ENCODE peak calls at places on chromosomes 11 and 22, in seven cellular contexts. Z is stromal cell of bone marrow, A is AG09309, G is GM04503, F is SW480, K is A172, O is neural progenitor cell. Y is an unnamed sample.

GRCh38 chr11:71304045-71304444 is 51.7 kb upstream of the SHANK2 start:
- DNase-seq in Z (no peak), A (no peak), G (no peak), F (no peak), K (no peak), O (no peak), Y (no peak)

GRCh38 chr11:67698247-67698646 is 23.8 kb upstream of the ALDH3B2 start:
- DNase-seq in Z (no peak), A (no peak), G (no peak), F (peak), K (no peak), O (no peak), Y (no peak)

GRCh38 chr11:697028-697491 is 1.4 kb downstream of the TMEM80 start:
- DNase-seq in Z (peak), A (peak), G (peak), F (no peak), K (peak), O (no peak), Y (peak)

GRCh38 chr11:78061088-78061920 is 2.4 kb upstream of the THRSP start:
- DNase-seq in Z (no peak), A (no peak), G (no peak), F (no peak), K (no peak), O (no peak), Y (no peak)

GRCh38 chr11:103465555-103466140 is 356.4 kb downstream of the DYNC2H1 start:
- DNase-seq in Z (no peak), A (no peak), G (no peak), F (no peak), K (no peak), O (no peak), Y (no peak)

GRCh38 chr11:122664188-122664587 is 8.7 kb downstream of the UBASH3B start:
- DNase-seq in Z (no peak), A (no peak), G (peak), F (no peak), K (no peak), O (no peak), Y (no peak)

GRCh38 chr11:24234822-24235508 is 261.9 kb upstream of the LUZP2 start:
- DNase-seq in Z (no peak), A (no peak), G (no peak), F (no peak), K (peak), O (peak), Y (no peak)

GRCh38 chr11:74316772-74317505 is 5.5 kb upstream of the P4HA3 start:
- DNase-seq in Z (peak), A (no peak), G (peak), F (no peak), K (no peak), O (no peak), Y (no peak)

GRCh38 chr22:29109853-29110252 is 37.0 kb downstream of the KREMEN1 start:
- DNase-seq in Z (no peak), A (no peak), G (no peak), F (no peak), K (peak), O (no peak), Y (no peak)

GRCh38 chr11:35579557-35580396 is 38.5 kb upstream of the FJX1 start:
- DNase-seq in Z (peak), A (peak), G (peak), F (peak), K (peak), O (no peak), Y (peak)

GRCh38 chr11:8917157-8917820 is 6.3 kb downstream of the AKIP1 start:
- DNase-seq in Z (no peak), A (peak), G (peak), F (peak), K (peak), O (peak), Y (peak)

GRCh38 chr11:45926536-45927331 is 4.3 kb downstream of the LARGE2 start:
- DNase-seq in Z (no peak), A (no peak), G (no peak), F (no peak), K (no peak), O (no peak), Y (no peak)

GRCh38 chr11:1288426-1289151 is 20.8 kb downstream of the TOLLIP start:
- DNase-seq in Z (no peak), A (no peak), G (no peak), F (no peak), K (no peak), O (no peak), Y (no peak)

GRCh38 chr11:64314805-64315561 is 2.4 kb downstream of the TRMT112 start:
- DNase-seq in Z (no peak), A (no peak), G (no peak), F (no peak), K (no peak), O (no peak), Y (no peak)

GRCh38 chr22:27560781-27561180 is 240.8 kb downstream of the MN1 start:
- DNase-seq in Z (no peak), A (no peak), G (no peak), F (no peak), K (no peak), O (no peak), Y (no peak)

GRCh38 chr11:9858822-9859221 is 194.9 kb downstream of the SWAP70 start:
- DNase-seq in Z (no peak), A (no peak), G (no peak), F (no peak), K (peak), O (peak), Y (no peak)

GRCh38 chr11:128615612-128616011 is 28.3 kb upstream of the ETS1 start:
- DNase-seq in Z (no peak), A (no peak), G (no peak), F (no peak), K (no peak), O (no peak), Y (no peak)

GRCh38 chr11:65524747-65525658 is at the start of gene SCYL1:
- DNase-seq in Z (peak), A (peak), G (no peak), F (peak), K (peak), O (peak), Y (no peak)

GRCh38 chr22:37455896-37456295 is 28.6 kb upstream of the ELFN2 start:
- DNase-seq in Z (no peak), A (no peak), G (no peak), F (no peak), K (no peak), O (peak), Y (no peak)

GRCh38 chr11:12706531-12707499 is 32.6 kb downstream of the TEAD1 start:
- DNase-seq in Z (no peak), A (no peak), G (no peak), F (no peak), K (no peak), O (no peak), Y (no peak)

GRCh38 chr22:38518620-38519019 is 12.5 kb upstream of the DDX17 start:
- DNase-seq in Z (no peak), A (no peak), G (no peak), F (no peak), K (no peak), O (no peak), Y (no peak)

GRCh38 chr11:61505640-61506155 is 2.9 kb upstream of the LRRC10B start:
- DNase-seq in Z (no peak), A (no peak), G (no peak), F (peak), K (no peak), O (no peak), Y (no peak)

GRCh38 chr22:29635734-29636357 is 32.4 kb downstream of the NF2 start:
- DNase-seq in Z (no peak), A (peak), G (no peak), F (peak), K (peak), O (peak), Y (no peak)

GRCh38 chr22:22941831-22942510 is 54.4 kb downstream of the IGLL5 start:
- DNase-seq in Z (no peak), A (no peak), G (no peak), F (no peak), K (no peak), O (no peak), Y (no peak)

GRCh38 chr11:126188332-126189108 is 22.9 kb downstream of the RPUSD4 start:
- DNase-seq in Z (no peak), A (no peak), G (no peak), F (peak), K (no peak), O (no peak), Y (no peak)

GRCh38 chr11:43919852-43920597 is 22.4 kb upstream of the C11orf96 start:
- DNase-seq in Z (no peak), A (no peak), G (no peak), F (no peak), K (no peak), O (no peak), Y (no peak)

GRCh38 chr11:126862664-126863247 is 137.8 kb downstream of the KIRREL3 start:
- DNase-seq in Z (no peak), A (no peak), G (no peak), F (peak), K (no peak), O (peak), Y (no peak)

GRCh38 chr22:35421121-35421520 is 21.2 kb downstream of the MCM5 start:
- DNase-seq in Z (no peak), A (no peak), G (no peak), F (no peak), K (no peak), O (no peak), Y (no peak)

GRCh38 chr22:35627267-35628041 is 10.3 kb upstream of the MB start:
- DNase-seq in Z (peak), A (peak), G (peak), F (peak), K (peak), O (peak), Y (no peak)

GRCh38 chr22:47966316-47966715 is 1203.9 kb downstream of the TBC1D22A start:
- DNase-seq in Z (no peak), A (no peak), G (no peak), F (no peak), K (no peak), O (no peak), Y (no peak)

Y was measured in non-pigmented ciliary epithelial cell.